ENCODE peak calls at places on chromosomes 16 and 17, in five cellular contexts. One of them, this sample, is unnamed.

GRCh38 chr17:56985371-56986162 is 7.6 kb downstream of the SCPEP1 start:
- ATAC-seq in activated CD8-positive, alpha-beta T cell treated with anti-CD3 and anti-CD28 coated beads for 36 hours: no peak
- ATAC-seq in CD4-positive, alpha-beta T cell: no peak
- ATAC-seq in esophagus mucosa: no peak
- ATAC-seq in CD8-positive, alpha-beta T cell: no peak
- ATAC-seq in this sample: no peak

GRCh38 chr17:3986939-3987335 is 22.7 kb upstream of the ATP2A3 start:
- ATAC-seq in CD4-positive, alpha-beta T cell: no peak
- ATAC-seq in activated CD8-positive, alpha-beta T cell treated with anti-CD3 and anti-CD28 coated beads for 36 hours: no peak
- ATAC-seq in CD8-positive, alpha-beta T cell: no peak
- ATAC-seq in esophagus mucosa: no peak
- ATAC-seq in this sample: no peak

GRCh38 chr17:40526668-40527067 is 25.2 kb upstream of the TNS4 start:
- ATAC-seq in activated CD8-positive, alpha-beta T cell treated with anti-CD3 and anti-CD28 coated beads for 36 hours: no peak
- ATAC-seq in CD4-positive, alpha-beta T cell: no peak
- ATAC-seq in CD8-positive, alpha-beta T cell: no peak
- ATAC-seq in esophagus mucosa: no peak
- ATAC-seq in this sample: no peak

GRCh38 chr17:72931635-72932034 is 160.9 kb downstream of the SLC39A11 start:
- ATAC-seq in CD4-positive, alpha-beta T cell: no peak
- ATAC-seq in activated CD8-positive, alpha-beta T cell treated with anti-CD3 and anti-CD28 coated beads for 36 hours: peak; percentile 56
- ATAC-seq in CD8-positive, alpha-beta T cell: no peak
- ATAC-seq in esophagus mucosa: peak; percentile 18
- ATAC-seq in this sample: peak; percentile 20

GRCh38 chr17:32211671-32212070 is 54.0 kb upstream of the RHBDL3 start:
- ATAC-seq in CD4-positive, alpha-beta T cell: no peak
- ATAC-seq in activated CD8-positive, alpha-beta T cell treated with anti-CD3 and anti-CD28 coated beads for 36 hours: no peak
- ATAC-seq in esophagus mucosa: no peak
- ATAC-seq in CD8-positive, alpha-beta T cell: no peak
- ATAC-seq in this sample: no peak

GRCh38 chr16:19700319-19700781 is 17.7 kb downstream of the KNOP1 start:
- ATAC-seq in CD4-positive, alpha-beta T cell: no peak
- ATAC-seq in esophagus mucosa: peak; percentile 72
- ATAC-seq in activated CD8-positive, alpha-beta T cell treated with anti-CD3 and anti-CD28 coated beads for 36 hours: no peak
- ATAC-seq in CD8-positive, alpha-beta T cell: no peak
- ATAC-seq in this sample: no peak

GRCh38 chr17:66523378-66524174 is 221.2 kb downstream of the PRKCA start:
- ATAC-seq in esophagus mucosa: no peak
- ATAC-seq in CD8-positive, alpha-beta T cell: no peak
- ATAC-seq in activated CD8-positive, alpha-beta T cell treated with anti-CD3 and anti-CD28 coated beads for 36 hours: no peak
- ATAC-seq in CD4-positive, alpha-beta T cell: no peak
- ATAC-seq in this sample: no peak

GRCh38 chr17:39716879-39717536 is 13.3 kb downstream of the MIEN1 start:
- ATAC-seq in CD4-positive, alpha-beta T cell: no peak
- ATAC-seq in CD8-positive, alpha-beta T cell: no peak
- ATAC-seq in activated CD8-positive, alpha-beta T cell treated with anti-CD3 and anti-CD28 coated beads for 36 hours: no peak
- ATAC-seq in esophagus mucosa: peak; percentile 87
- ATAC-seq in this sample: no peak

GRCh38 chr17:73089918-73090317 is 2.6 kb downstream of the SLC39A11 start:
- ATAC-seq in CD8-positive, alpha-beta T cell: no peak
- ATAC-seq in activated CD8-positive, alpha-beta T cell treated with anti-CD3 and anti-CD28 coated beads for 36 hours: no peak
- ATAC-seq in CD4-positive, alpha-beta T cell: no peak
- ATAC-seq in esophagus mucosa: no peak
- ATAC-seq in this sample: no peak

GRCh38 chr16:27398894-27399853 is 2.8 kb upstream of the IL21R start:
- ATAC-seq in activated CD8-positive, alpha-beta T cell treated with anti-CD3 and anti-CD28 coated beads for 36 hours: no peak
- ATAC-seq in esophagus mucosa: peak; percentile 21
- ATAC-seq in CD4-positive, alpha-beta T cell: no peak
- ATAC-seq in CD8-positive, alpha-beta T cell: no peak
- ATAC-seq in this sample: peak; percentile 46

GRCh38 chr17:55635253-55635766 is 87.4 kb downstream of the TMEM100 start:
- ATAC-seq in activated CD8-positive, alpha-beta T cell treated with anti-CD3 and anti-CD28 coated beads for 36 hours: no peak
- ATAC-seq in esophagus mucosa: no peak
- ATAC-seq in CD4-positive, alpha-beta T cell: no peak
- ATAC-seq in CD8-positive, alpha-beta T cell: no peak
- ATAC-seq in this sample: no peak

GRCh38 chr16:52123063-52123839 is 423.7 kb downstream of the TOX3 start:
- ATAC-seq in esophagus mucosa: no peak
- ATAC-seq in CD4-positive, alpha-beta T cell: no peak
- ATAC-seq in CD8-positive, alpha-beta T cell: no peak
- ATAC-seq in activated CD8-positive, alpha-beta T cell treated with anti-CD3 and anti-CD28 coated beads for 36 hours: no peak
- ATAC-seq in this sample: no peak

GRCh38 chr17:8001976-8002645 is at the start of gene GUCY2D:
- ATAC-seq in CD8-positive, alpha-beta T cell: no peak
- ATAC-seq in esophagus mucosa: no peak
- ATAC-seq in activated CD8-positive, alpha-beta T cell treated with anti-CD3 and anti-CD28 coated beads for 36 hours: no peak
- ATAC-seq in CD4-positive, alpha-beta T cell: no peak
- ATAC-seq in this sample: peak; percentile 68

GRCh38 chr17:39011907-39012468 is 44.8 kb upstream of the FBXO47 start:
- ATAC-seq in CD8-positive, alpha-beta T cell: no peak
- ATAC-seq in activated CD8-positive, alpha-beta T cell treated with anti-CD3 and anti-CD28 coated beads for 36 hours: no peak
- ATAC-seq in CD4-positive, alpha-beta T cell: no peak
- ATAC-seq in esophagus mucosa: no peak
- ATAC-seq in this sample: no peak

GRCh38 chr16:4487955-4488481 is 11.8 kb downstream of the HMOX2 start:
- ATAC-seq in CD4-positive, alpha-beta T cell: peak; percentile 45
- ATAC-seq in activated CD8-positive, alpha-beta T cell treated with anti-CD3 and anti-CD28 coated beads for 36 hours: peak; percentile 43
- ATAC-seq in CD8-positive, alpha-beta T cell: peak; percentile 41
- ATAC-seq in esophagus mucosa: peak; percentile 68
- ATAC-seq in this sample: no peak

GRCh38 chr16:85157813-85158701 is 45.8 kb upstream of the CIBAR2 start:
- ATAC-seq in CD4-positive, alpha-beta T cell: peak; percentile 69
- ATAC-seq in CD8-positive, alpha-beta T cell: peak; percentile 82
- ATAC-seq in esophagus mucosa: no peak
- ATAC-seq in activated CD8-positive, alpha-beta T cell treated with anti-CD3 and anti-CD28 coated beads for 36 hours: peak; percentile 87
- ATAC-seq in this sample: peak; percentile 52

GRCh38 chr16:55478827-55479559 is at the start of gene MMP2:
- ATAC-seq in CD8-positive, alpha-beta T cell: no peak
- ATAC-seq in activated CD8-positive, alpha-beta T cell treated with anti-CD3 and anti-CD28 coated beads for 36 hours: no peak
- ATAC-seq in esophagus mucosa: no peak
- ATAC-seq in CD4-positive, alpha-beta T cell: no peak
- ATAC-seq in this sample: no peak

GRCh38 chr16:57976331-57976796 is 5.4 kb upstream of the CNGB1 start:
- ATAC-seq in CD4-positive, alpha-beta T cell: no peak
- ATAC-seq in esophagus mucosa: peak; percentile 47
- ATAC-seq in activated CD8-positive, alpha-beta T cell treated with anti-CD3 and anti-CD28 coated beads for 36 hours: no peak
- ATAC-seq in CD8-positive, alpha-beta T cell: no peak
- ATAC-seq in this sample: no peak

GRCh38 chr16:70770291-70770967 is 30.5 kb downstream of the VAC14 start:
- ATAC-seq in CD4-positive, alpha-beta T cell: peak; percentile 26
- ATAC-seq in activated CD8-positive, alpha-beta T cell treated with anti-CD3 and anti-CD28 coated beads for 36 hours: no peak
- ATAC-seq in esophagus mucosa: peak; percentile 32
- ATAC-seq in CD8-positive, alpha-beta T cell: no peak
- ATAC-seq in this sample: no peak

GRCh38 chr17:28646039-28646754 is 1.2 kb upstream of the BLTP2 start:
- ATAC-seq in activated CD8-positive, alpha-beta T cell treated with anti-CD3 and anti-CD28 coated beads for 36 hours: no peak
- ATAC-seq in CD4-positive, alpha-beta T cell: no peak
- ATAC-seq in CD8-positive, alpha-beta T cell: no peak
- ATAC-seq in esophagus mucosa: no peak
- ATAC-seq in this sample: no peak

GRCh38 chr17:51245535-51245934 is 14.3 kb downstream of the MBTD1 start:
- ATAC-seq in activated CD8-positive, alpha-beta T cell treated with anti-CD3 and anti-CD28 coated beads for 36 hours: no peak
- ATAC-seq in esophagus mucosa: no peak
- ATAC-seq in CD4-positive, alpha-beta T cell: no peak
- ATAC-seq in CD8-positive, alpha-beta T cell: no peak
- ATAC-seq in this sample: no peak

GRCh38 chr17:56913000-56913866 is 616 bp downstream of the TRIM25 start:
- ATAC-seq in CD8-positive, alpha-beta T cell: peak; percentile 62
- ATAC-seq in esophagus mucosa: peak; percentile 53
- ATAC-seq in activated CD8-positive, alpha-beta T cell treated with anti-CD3 and anti-CD28 coated beads for 36 hours: peak; percentile 27
- ATAC-seq in CD4-positive, alpha-beta T cell: peak; percentile 66
- ATAC-seq in this sample: peak; percentile 82

GRCh38 chr17:1997146-1997586 is 28.0 kb downstream of the RTN4RL1 start:
- ATAC-seq in CD8-positive, alpha-beta T cell: no peak
- ATAC-seq in esophagus mucosa: peak; percentile 41
- ATAC-seq in CD4-positive, alpha-beta T cell: no peak
- ATAC-seq in activated CD8-positive, alpha-beta T cell treated with anti-CD3 and anti-CD28 coated beads for 36 hours: no peak
- ATAC-seq in this sample: no peak

GRCh38 chr16:69448470-69449193 is 24.2 kb downstream of the CYB5B start:
- ATAC-seq in esophagus mucosa: no peak
- ATAC-seq in CD4-positive, alpha-beta T cell: no peak
- ATAC-seq in CD8-positive, alpha-beta T cell: no peak
- ATAC-seq in activated CD8-positive, alpha-beta T cell treated with anti-CD3 and anti-CD28 coated beads for 36 hours: no peak
- ATAC-seq in this sample: no peak

GRCh38 chr17:59830007-59830630 is 62.6 kb downstream of the TUBD1 start:
- ATAC-seq in esophagus mucosa: no peak
- ATAC-seq in CD8-positive, alpha-beta T cell: no peak
- ATAC-seq in CD4-positive, alpha-beta T cell: no peak
- ATAC-seq in activated CD8-positive, alpha-beta T cell treated with anti-CD3 and anti-CD28 coated beads for 36 hours: no peak
- ATAC-seq in this sample: no peak

GRCh38 chr17:40323731-40324650 is 15.0 kb downstream of the RARA start:
- ATAC-seq in CD8-positive, alpha-beta T cell: peak; percentile 49
- ATAC-seq in esophagus mucosa: peak; percentile 28
- ATAC-seq in CD4-positive, alpha-beta T cell: peak; percentile 15
- ATAC-seq in activated CD8-positive, alpha-beta T cell treated with anti-CD3 and anti-CD28 coated beads for 36 hours: peak; percentile 57
- ATAC-seq in this sample: peak; percentile 44

GRCh38 chr17:56367381-56367780 is 214.1 kb downstream of the ANKFN1 start:
- ATAC-seq in activated CD8-positive, alpha-beta T cell treated with anti-CD3 and anti-CD28 coated beads for 36 hours: no peak
- ATAC-seq in esophagus mucosa: no peak
- ATAC-seq in CD8-positive, alpha-beta T cell: no peak
- ATAC-seq in CD4-positive, alpha-beta T cell: no peak
- ATAC-seq in this sample: no peak

GRCh38 chr17:74380086-74380958 is 13.0 kb downstream of the GPR142 start:
- ATAC-seq in CD8-positive, alpha-beta T cell: no peak
- ATAC-seq in activated CD8-positive, alpha-beta T cell treated with anti-CD3 and anti-CD28 coated beads for 36 hours: no peak
- ATAC-seq in esophagus mucosa: peak; percentile 63
- ATAC-seq in CD4-positive, alpha-beta T cell: no peak
- ATAC-seq in this sample: peak; percentile 3

This sample was measured in stimulated activated memory B cell treated with anti-CD40 and anti-IgM and Interleukin-4, amounts not matched to agents 10 μg/mL and 1 μg/mL and 100 μg/mL, for 72 hours.